ENCODE peak calls at places on chromosome 13, in ten cellular contexts. X, W, J, O, N, T, S, L, I and E are unnamed samples.

GRCh38 chr13:51892657-51893056 is 30.9 kb downstream of the CCDC70 start:
- DNase-seq in T (no peak), N (no peak), W (no peak), X (no peak), O (no peak), J (no peak), S (no peak), L (no peak), I (no peak), E (no peak)

GRCh38 chr13:19713186-19713965 is 69.4 kb downstream of the PSPC1 start:
- DNase-seq in T (peak; percentile 36), S (no peak), O (peak; percentile 89), J (peak; percentile 16), N (no peak), W (no peak), L (no peak), I (no peak), X (no peak), E (no peak)

GRCh38 chr13:85497652-85498051 is 301.6 kb downstream of the SLITRK6 start:
- DNase-seq in N (no peak), I (no peak), W (no peak), L (no peak), T (peak; percentile 74), S (no peak), O (peak; percentile 88), J (peak; percentile 93), X (peak; percentile 82), E (no peak)

GRCh38 chr13:104705031-104705750 is 1639.0 kb upstream of the SLC10A2 start:
- DNase-seq in W (no peak), T (no peak), L (no peak), X (no peak), J (no peak), S (no peak), O (no peak), N (peak; percentile 51), I (no peak), E (no peak)

GRCh38 chr13:23384111-23384510 is 49.4 kb downstream of the SACS start:
- DNase-seq in S (peak; percentile 20), I (no peak), O (peak; percentile 77), L (no peak), W (no peak), J (no peak), T (no peak), X (no peak), N (no peak), E (no peak)

GRCh38 chr13:104286566-104287290 is 1220.5 kb upstream of the SLC10A2 start:
- DNase-seq in X (no peak), T (peak; percentile 5), L (no peak), I (no peak), J (no peak), S (no peak), N (no peak), O (peak; percentile 12), W (no peak), E (no peak)

GRCh38 chr13:86826232-86826631 is 844.9 kb upstream of the SLITRK5 start:
- DNase-seq in O (no peak), S (no peak), W (no peak), L (no peak), X (no peak), N (no peak), I (no peak), J (no peak), T (no peak), E (no peak)

GRCh38 chr13:25114220-25114619 is 18.3 kb downstream of the PABPC3 start:
- DNase-seq in L (peak; percentile 50), S (peak; percentile 54), O (peak; percentile 71), T (peak; percentile 71), X (peak; percentile 34), N (no peak), J (peak; percentile 50), W (peak; percentile 78), I (peak; percentile 44), E (peak; percentile 84)

GRCh38 chr13:36998624-36999041 is 507 bp downstream of the ALG5 start:
- DNase-seq in N (peak; percentile 79), J (no peak), O (no peak), T (peak; percentile 3), I (no peak), L (peak; percentile 28), X (no peak), W (peak; percentile 22), S (no peak), E (peak; percentile 63)

GRCh38 chr13:44234566-44234965 is 139.1 kb upstream of the SERP2 start:
- DNase-seq in L (no peak), N (no peak), J (no peak), T (no peak), O (no peak), W (no peak), I (no peak), S (no peak), X (no peak), E (no peak)

GRCh38 chr13:27599845-27600553 is 20.3 kb downstream of the LNX2 start:
- DNase-seq in L (no peak), J (no peak), S (no peak), O (peak; percentile 84), X (no peak), T (peak; percentile 64), I (no peak), W (no peak), N (no peak), E (no peak)

GRCh38 chr13:30355405-30355741 is 48.0 kb upstream of the KATNAL1 start:
- DNase-seq in I (no peak), S (no peak), N (no peak), L (no peak), O (no peak), W (peak; percentile 14), T (no peak), J (no peak), X (no peak), E (peak; percentile 58)